ENCODE peak calls at places on chromosomes 12 and 14, in ten cellular contexts. P is HuH-7; I is foreskin fibroblast; L is WTC11; J is HT1080; B is ecto neural progenitor cell; K is stimulated activated CD4-positive, alpha-beta T cell treated with anti-CD3 and anti-CD28 coated beads, Interleukin-1b, Interleukin-23, amount 100 ng/mL, for 24 hours; F is NCI-H2081; R is coronary artery; C is HS-27A. V is an unnamed sample.

GRCh38 chr12:106893451-106893850 is 62.3 kb upstream of the TMEM263 start:
- DNase-seq in B (peak), P (no peak), F (no peak), L (no peak), C (no peak), K (no peak), J (no peak), I (no peak), R (no peak), V (no peak)

GRCh38 chr12:120109570-120110267 is 6.8 kb downstream of the RAB35 start:
- DNase-seq in F (no peak), K (no peak), C (no peak), L (no peak), R (no peak), J (no peak), P (no peak), I (no peak), B (no peak), V (no peak)

GRCh38 chr12:10968765-10969456 is 17.8 kb downstream of the TAS2R50 start:
- DNase-seq in C (no peak), I (peak), P (no peak), J (no peak), B (no peak), L (no peak), R (peak), K (no peak), F (no peak), V (peak)

GRCh38 chr14:33210304-33210703 is 271.6 kb downstream of the NPAS3 start:
- DNase-seq in R (no peak), F (no peak), C (no peak), P (no peak), B (peak), L (peak), J (no peak), I (peak), K (no peak), V (no peak)

GRCh38 chr12:52241205-52241842 is 8.3 kb downstream of the KRT7 start:
- DNase-seq in I (no peak), F (no peak), B (no peak), C (no peak), J (no peak), K (no peak), R (no peak), L (no peak), P (no peak), V (peak)

GRCh38 chr12:100337727-100338126 is 19.1 kb upstream of the SLC17A8 start:
- DNase-seq in R (no peak), I (no peak), P (no peak), J (no peak), F (no peak), K (no peak), C (no peak), B (no peak), L (no peak), V (no peak)

GRCh38 chr12:8823565-8824300 is 1.3 kb downstream of the A2ML1 start:
- DNase-seq in I (peak), J (no peak), P (peak), F (no peak), C (no peak), L (peak), R (no peak), K (no peak), B (peak), V (no peak)

GRCh38 chr12:25151476-25151875 is 43.5 kb downstream of the DNAI7 start:
- DNase-seq in R (peak), J (peak), C (peak), F (no peak), L (no peak), K (no peak), B (no peak), I (peak), P (no peak), V (peak)

GRCh38 chr12:12562016-12562483 is 613 bp downstream of the DUSP16 start:
- DNase-seq in I (peak), L (peak), R (no peak), K (no peak), J (no peak), P (no peak), C (peak), F (no peak), B (peak), V (no peak)

GRCh38 chr12:65164774-65165173 is 4.6 kb upstream of the LEMD3 start:
- DNase-seq in P (no peak), B (no peak), L (no peak), R (no peak), J (no peak), C (no peak), K (no peak), I (no peak), F (no peak), V (no peak)

GRCh38 chr14:31943861-31944255 is 133.2 kb upstream of the ARHGAP5 start:
- DNase-seq in P (no peak), R (no peak), I (no peak), B (no peak), C (no peak), J (no peak), K (no peak), L (no peak), F (no peak), V (no peak)

GRCh38 chr14:101709962-101710891 is 51.3 kb upstream of the PPP2R5C start:
- DNase-seq in P (no peak), K (no peak), B (no peak), R (no peak), L (no peak), F (no peak), I (no peak), J (no peak), C (no peak), V (no peak)

GRCh38 chr12:42855362-42855950 is 265.9 kb upstream of the PRICKLE1 start:
- DNase-seq in B (no peak), J (no peak), I (no peak), L (no peak), P (no peak), F (no peak), R (no peak), K (no peak), C (no peak), V (no peak)

GRCh38 chr12:76943004-76943403 is 64.2 kb upstream of the CSRP2 start:
- DNase-seq in J (no peak), F (no peak), C (no peak), K (no peak), P (no peak), I (peak), L (no peak), R (no peak), B (no peak), V (no peak)

GRCh38 chr14:98977451-98977850 is 294.5 kb downstream of the BCL11B start:
- DNase-seq in P (no peak), R (no peak), F (no peak), B (no peak), L (no peak), C (no peak), K (no peak), I (no peak), J (no peak), V (no peak)

V was measured in T1000.